ENCODE peak calls at places on chromosomes 3 and 15, in four cellular contexts. One of them, this sample, is unnamed.
A peak's percentile ranks its signal among the peaks of the same experiment; 100 is the strongest.

GRCh38 chr3:141793476-141794260 is 30.5 kb downstream of the GRK7 start:
- DNase-seq in T follicular helper cell: no peak
- DNase-seq in AG20443: no peak
- DNase-seq in HuH-7.5: no peak
- DNase-seq in this sample: no peak

GRCh38 chr3:62319570-62320243 is 53.6 kb downstream of the FEZF2 start:
- DNase-seq in T follicular helper cell: no peak
- DNase-seq in AG20443: no peak
- DNase-seq in HuH-7.5: no peak
- DNase-seq in this sample: no peak

GRCh38 chr3:71581451-71581980 is 2.0 kb downstream of the FOXP1 start:
- DNase-seq in T follicular helper cell: peak; percentile 10
- DNase-seq in AG20443: peak; percentile 55
- DNase-seq in HuH-7.5: no peak
- DNase-seq in this sample: peak; percentile 45

GRCh38 chr3:150961949-150962348 is 10.6 kb downstream of the CLRN1 start:
- DNase-seq in T follicular helper cell: no peak
- DNase-seq in AG20443: no peak
- DNase-seq in HuH-7.5: no peak
- DNase-seq in this sample: peak; percentile 19

GRCh38 chr3:52372822-52373504 is 56.8 kb downstream of the DNAH1 start:
- DNase-seq in T follicular helper cell: no peak
- DNase-seq in AG20443: peak; percentile 33
- DNase-seq in HuH-7.5: no peak
- DNase-seq in this sample: no peak

GRCh38 chr3:181458857-181459256 is 252.9 kb upstream of the SOX2 start:
- DNase-seq in T follicular helper cell: no peak
- DNase-seq in AG20443: no peak
- DNase-seq in HuH-7.5: no peak
- DNase-seq in this sample: no peak

GRCh38 chr3:193240436-193240849 is 579 bp upstream of the PLAAT1 start:
- DNase-seq in T follicular helper cell: no peak
- DNase-seq in AG20443: no peak
- DNase-seq in HuH-7.5: no peak
- DNase-seq in this sample: peak; percentile 8

GRCh38 chr15:49904296-49904695 is 214.7 kb downstream of the ATP8B4 start:
- DNase-seq in T follicular helper cell: no peak
- DNase-seq in AG20443: no peak
- DNase-seq in HuH-7.5: no peak
- DNase-seq in this sample: no peak

GRCh38 chr3:11919390-11919789 is 72.7 kb upstream of the TAMM41 start:
- DNase-seq in T follicular helper cell: no peak
- DNase-seq in AG20443: no peak
- DNase-seq in HuH-7.5: no peak
- DNase-seq in this sample: no peak

GRCh38 chr15:98798375-98798893 is 150.1 kb downstream of the IGF1R start:
- DNase-seq in T follicular helper cell: no peak
- DNase-seq in AG20443: no peak
- DNase-seq in HuH-7.5: no peak
- DNase-seq in this sample: no peak

GRCh38 chr15:31393441-31394091 is 66.9 kb downstream of the KLF13 start:
- DNase-seq in T follicular helper cell: no peak
- DNase-seq in AG20443: no peak
- DNase-seq in HuH-7.5: no peak
- DNase-seq in this sample: no peak

GRCh38 chr3:143897558-143898305 is 49.5 kb upstream of the SLC9A9 start:
- DNase-seq in T follicular helper cell: no peak
- DNase-seq in AG20443: peak; percentile 40
- DNase-seq in HuH-7.5: no peak
- DNase-seq in this sample: no peak

GRCh38 chr3:188817103-188817919 is 354.5 kb upstream of the TPRG1 start:
- DNase-seq in T follicular helper cell: no peak
- DNase-seq in AG20443: no peak
- DNase-seq in HuH-7.5: no peak
- DNase-seq in this sample: no peak

GRCh38 chr15:67024998-67025368 is 40.4 kb upstream of the SMAD3 start:
- DNase-seq in T follicular helper cell: no peak
- DNase-seq in AG20443: no peak
- DNase-seq in HuH-7.5: no peak
- DNase-seq in this sample: no peak

GRCh38 chr3:29764603-29765254 is 483.9 kb downstream of the RBMS3 start:
- DNase-seq in T follicular helper cell: no peak
- DNase-seq in AG20443: peak; percentile 39
- DNase-seq in HuH-7.5: no peak
- DNase-seq in this sample: no peak

GRCh38 chr3:99128740-99129505 is 227.4 kb upstream of the DCBLD2 start:
- DNase-seq in T follicular helper cell: no peak
- DNase-seq in AG20443: peak; percentile 86
- DNase-seq in HuH-7.5: no peak
- DNase-seq in this sample: no peak

GRCh38 chr3:170364965-170365364 is 7.5 kb downstream of the SKIL start:
- DNase-seq in T follicular helper cell: no peak
- DNase-seq in AG20443: no peak
- DNase-seq in HuH-7.5: no peak
- DNase-seq in this sample: no peak

GRCh38 chr3:115401298-115401697 is 222.0 kb upstream of the GAP43 start:
- DNase-seq in T follicular helper cell: no peak
- DNase-seq in AG20443: peak; percentile 69
- DNase-seq in HuH-7.5: no peak
- DNase-seq in this sample: no peak

GRCh38 chr3:68057637-68058320 is 403.4 kb upstream of the SUCLG2 start:
- DNase-seq in T follicular helper cell: peak; percentile 66
- DNase-seq in AG20443: no peak
- DNase-seq in HuH-7.5: no peak
- DNase-seq in this sample: no peak

GRCh38 chr15:68730491-68731317 is 90.0 kb downstream of the ANP32A start:
- DNase-seq in T follicular helper cell: no peak
- DNase-seq in AG20443: peak; percentile 37
- DNase-seq in HuH-7.5: no peak
- DNase-seq in this sample: peak; percentile 56

GRCh38 chr3:11290743-11291680 is 18.8 kb downstream of the ATG7 start:
- DNase-seq in T follicular helper cell: no peak
- DNase-seq in AG20443: peak; percentile 20
- DNase-seq in HuH-7.5: no peak
- DNase-seq in this sample: no peak

GRCh38 chr15:94274745-94275144 is 43.4 kb downstream of the MCTP2 start:
- DNase-seq in T follicular helper cell: no peak
- DNase-seq in AG20443: no peak
- DNase-seq in HuH-7.5: no peak
- DNase-seq in this sample: no peak

GRCh38 chr3:125593991-125594574 is 1.2 kb downstream of the OSBPL11 start:
- DNase-seq in T follicular helper cell: no peak
- DNase-seq in AG20443: no peak
- DNase-seq in HuH-7.5: no peak
- DNase-seq in this sample: no peak

GRCh38 chr3:55490194-55490913 is 3.2 kb upstream of the WNT5A start:
- DNase-seq in T follicular helper cell: no peak
- DNase-seq in AG20443: no peak
- DNase-seq in HuH-7.5: no peak
- DNase-seq in this sample: no peak

GRCh38 chr3:46381662-46382061 is 10.9 kb downstream of the CCR5 start:
- DNase-seq in T follicular helper cell: no peak
- DNase-seq in AG20443: no peak
- DNase-seq in HuH-7.5: no peak
- DNase-seq in this sample: no peak

GRCh38 chr15:40421246-40422157 is 15.9 kb downstream of the IVD start:
- DNase-seq in T follicular helper cell: peak; percentile 71
- DNase-seq in AG20443: peak; percentile 93
- DNase-seq in HuH-7.5: peak; percentile 78
- DNase-seq in this sample: peak; percentile 74

GRCh38 chr3:42179110-42179725 is 86.8 kb downstream of the CCK start:
- DNase-seq in T follicular helper cell: no peak
- DNase-seq in AG20443: peak; percentile 89
- DNase-seq in HuH-7.5: peak; percentile 31
- DNase-seq in this sample: peak; percentile 34

GRCh38 chr15:70308011-70308761 is 210.5 kb upstream of the TLE3 start:
- DNase-seq in T follicular helper cell: no peak
- DNase-seq in AG20443: no peak
- DNase-seq in HuH-7.5: no peak
- DNase-seq in this sample: no peak

GRCh38 chr3:138348950-138349739 is 766 bp downstream of the MRAS start:
- DNase-seq in T follicular helper cell: no peak
- DNase-seq in AG20443: peak; percentile 47
- DNase-seq in HuH-7.5: peak; percentile 55
- DNase-seq in this sample: peak; percentile 16

GRCh38 chr3:87167634-87168456 is 59.3 kb upstream of the CHMP2B start:
- DNase-seq in T follicular helper cell: no peak
- DNase-seq in AG20443: peak; percentile 32
- DNase-seq in HuH-7.5: no peak
- DNase-seq in this sample: peak; percentile 37

GRCh38 chr3:157127831-157128767 is 31.8 kb downstream of the CCNL1 start:
- DNase-seq in T follicular helper cell: peak; percentile 65
- DNase-seq in AG20443: peak; percentile 54
- DNase-seq in HuH-7.5: no peak
- DNase-seq in this sample: no peak

GRCh38 chr3:101010316-101010715 is 17.1 kb upstream of the ABI3BP start:
- DNase-seq in T follicular helper cell: no peak
- DNase-seq in AG20443: peak; percentile 58
- DNase-seq in HuH-7.5: no peak
- DNase-seq in this sample: no peak

GRCh38 chr3:186598108-186598784 is 14.6 kb upstream of the AHSG start:
- DNase-seq in T follicular helper cell: no peak
- DNase-seq in AG20443: peak; percentile 40
- DNase-seq in HuH-7.5: no peak
- DNase-seq in this sample: no peak